ENCODE peak calls at places on chromosomes 6 and 20, in four cellular contexts. E is aorta; I is stimulated activated CD4-positive, alpha-beta T cell treated with anti-CD3 and anti-CD28 coated beads, Interleukin-1b, Interleukin-23, amount 100 ng/mL, for 1 hour; C is left cardiac atrium. T is an unnamed sample.

GRCh38 chr6:139468178-139468577 is 93.7 kb upstream of the CITED2 start:
- DNase-seq in E (no peak), I (no peak), C (no peak), T (no peak)

GRCh38 chr6:147201885-147202515 is 2.2 kb upstream of the STXBP5 start:
- DNase-seq in E (no peak), I (no peak), C (no peak), T (no peak)

GRCh38 chr6:79536615-79536968 is 638 bp downstream of the LCA5 start:
- DNase-seq in E (peak; percentile 82), I (no peak), C (peak; percentile 57), T (peak; percentile 62)

GRCh38 chr6:37276916-37277509 is 19.1 kb upstream of the TMEM217 start:
- DNase-seq in E (no peak), I (no peak), C (no peak), T (no peak)

GRCh38 chr20:51402201-51402600 is 140.3 kb downstream of the NFATC2 start:
- DNase-seq in E (no peak), I (no peak), C (no peak), T (no peak)

GRCh38 chr20:63698739-63699465 is 2.5 kb downstream of the TNFRSF6B start:
- DNase-seq in E (peak; percentile 94), I (peak; percentile 32), C (peak; percentile 79), T (peak; percentile 77)

GRCh38 chr20:45322952-45323383 is 14.9 kb upstream of the MATN4 start:
- DNase-seq in E (peak; percentile 58), I (no peak), C (peak; percentile 61), T (no peak)

GRCh38 chr6:75288023-75288422 is 3.4 kb upstream of the TMEM30A start:
- DNase-seq in E (no peak), I (no peak), C (no peak), T (no peak)

GRCh38 chr6:5626727-5627426 is 365.6 kb downstream of the FARS2 start:
- DNase-seq in E (no peak), I (no peak), C (no peak), T (no peak)

GRCh38 chr6:157716553-157716952 is 106.5 kb upstream of the SNX9 start:
- DNase-seq in E (no peak), I (no peak), C (no peak), T (no peak)

GRCh38 chr20:20568604-20569205 is 143.7 kb downstream of the RALGAPA2 start:
- DNase-seq in E (no peak), I (no peak), C (no peak), T (no peak)

GRCh38 chr6:49072885-49073620 is 390.0 kb downstream of the MMUT start:
- DNase-seq in E (no peak), I (no peak), C (no peak), T (no peak)

GRCh38 chr6:130206474-130206873 is 16.3 kb downstream of the SAMD3 start:
- DNase-seq in E (no peak), I (no peak), C (no peak), T (no peak)

T was measured in sciatic nerve.